ENCODE peak calls at places on chromosome 20, in five cellular contexts. O is GM12878, H is HepG2, Q is H1, Y is NT2/D1. B is an unnamed sample.

GRCh38 chr20:8272758-8273157 is 140.7 kb downstream of the PLCB1 start:
- DNase-seq in Q (no peak), O (no peak), Y (no peak), H (no peak), B (no peak)

GRCh38 chr20:34881689-34882088 is 5.3 kb downstream of the ACSS2 start:
- DNase-seq in O (no peak), Q (no peak), Y (no peak), H (no peak), B (no peak)

GRCh38 chr20:44069203-44069931 is 117.6 kb downstream of the JPH2 start:
- DNase-seq in H (no peak), Y (no peak), O (peak; percentile 57), Q (no peak), B (no peak)

GRCh38 chr20:24039196-24039595 is 50.6 kb upstream of the GGTLC1 start:
- DNase-seq in H (no peak), Y (no peak), Q (no peak), O (no peak), B (no peak)

GRCh38 chr20:32764000-32764960 is 2.1 kb downstream of the DNMT3B start:
- DNase-seq in H (no peak), Y (peak; percentile 80), Q (peak; percentile 89), O (no peak), B (no peak)

GRCh38 chr20:9514072-9514460 is 324 bp upstream of the LAMP5 start:
- DNase-seq in O (no peak), H (no peak), Y (no peak), Q (no peak), B (no peak)

GRCh38 chr20:50323209-50323608 is 132.6 kb downstream of the CEBPB start:
- DNase-seq in Q (no peak), Y (no peak), H (no peak), O (no peak), B (no peak)

GRCh38 chr20:1430004-1430451 is 36.6 kb downstream of the NSFL1C start:
- DNase-seq in Q (no peak), O (no peak), Y (no peak), H (no peak), B (no peak)

GRCh38 chr20:63701329-63702035 is 5.0 kb downstream of the TNFRSF6B start:
- DNase-seq in Y (no peak), Q (no peak), H (no peak), O (no peak), B (peak; percentile 4)

GRCh38 chr20:20017001-20017851 is at the start of gene NAA20:
- DNase-seq in H (peak; percentile 94), O (peak; percentile 45), Q (peak; percentile 89), Y (peak; percentile 85), B (peak; percentile 94)

GRCh38 chr20:31476648-31477220 is 1.6 kb downstream of the REM1 start:
- DNase-seq in H (no peak), Y (no peak), Q (no peak), O (no peak), B (no peak)

GRCh38 chr20:52454660-52455059 is 263.1 kb upstream of the ZFP64 start:
- DNase-seq in H (no peak), Q (no peak), Y (no peak), O (no peak), B (no peak)

GRCh38 chr20:49636447-49636846 is 68.5 kb upstream of the PTGIS start:
- DNase-seq in Q (no peak), Y (no peak), H (no peak), O (no peak), B (no peak)

GRCh38 chr20:14632906-14633305 is 295.5 kb upstream of the FLRT3 start:
- DNase-seq in Y (no peak), Q (no peak), O (no peak), H (peak; percentile 20), B (no peak)

GRCh38 chr20:25090492-25091429 is 8.8 kb upstream of the VSX1 start:
- DNase-seq in Y (no peak), H (no peak), O (peak; percentile 27), Q (no peak), B (no peak)

GRCh38 chr20:32524871-32525501 is 60.1 kb downstream of the NOL4L start:
- DNase-seq in H (no peak), O (no peak), Q (no peak), Y (no peak), B (no peak)

GRCh38 chr20:5222919-5223634 is 93.7 kb downstream of the PROKR2 start:
- DNase-seq in H (peak; percentile 67), O (peak; percentile 13), Y (peak; percentile 32), Q (peak; percentile 13), B (peak; percentile 62)

GRCh38 chr20:64133951-64134407 is 26.6 kb upstream of the NPBWR2 start:
- DNase-seq in Y (no peak), Q (no peak), H (no peak), O (no peak), B (no peak)

GRCh38 chr20:16608265-16608636 is 35.0 kb upstream of the KIF16B start:
- DNase-seq in Y (no peak), Q (no peak), O (no peak), H (no peak), B (no peak)

GRCh38 chr20:47489448-47489872 is 12.2 kb upstream of the NCOA3 start:
- DNase-seq in O (no peak), H (no peak), Q (no peak), Y (no peak), B (no peak)

GRCh38 chr20:31590717-31591225 is 14.3 kb upstream of the ID1 start:
- DNase-seq in H (no peak), Q (no peak), Y (no peak), O (no peak), B (no peak)

GRCh38 chr20:20411382-20411781 is 43.5 kb downstream of the INSM1 start:
- DNase-seq in O (no peak), H (no peak), Q (no peak), Y (no peak), B (no peak)

GRCh38 chr20:25020345-25020744 is 27.8 kb upstream of the APMAP start:
- DNase-seq in Q (no peak), H (no peak), Y (no peak), O (no peak), B (no peak)

GRCh38 chr20:25459916-25460590 is 52.6 kb downstream of the GINS1 start:
- DNase-seq in Q (no peak), O (no peak), Y (no peak), H (no peak), B (no peak)

GRCh38 chr20:32972181-32973076 is 31.8 kb downstream of the SUN5 start:
- DNase-seq in H (no peak), O (peak; percentile 91), Q (no peak), Y (no peak), B (no peak)

GRCh38 chr20:38870733-38871559 is 55.3 kb upstream of the FAM83D start:
- DNase-seq in Q (no peak), H (no peak), Y (no peak), O (no peak), B (no peak)

GRCh38 chr20:17635846-17636245 is 46.2 kb downstream of the RRBP1 start:
- DNase-seq in Q (no peak), Y (no peak), O (no peak), H (no peak), B (no peak)
- TF ChIP-seq SUZ12 in Q (no peak), Y (no peak), O (no peak), H (no peak), B (no peak)

GRCh38 chr20:17609978-17610377 is 40.1 kb downstream of the DSTN start:
- DNase-seq in Q (no peak), H (no peak), O (no peak), Y (no peak), B (no peak)
- TF ChIP-seq SUZ12 in Q (no peak), H (no peak), O (no peak), Y (no peak), B (no peak)

DNA sequence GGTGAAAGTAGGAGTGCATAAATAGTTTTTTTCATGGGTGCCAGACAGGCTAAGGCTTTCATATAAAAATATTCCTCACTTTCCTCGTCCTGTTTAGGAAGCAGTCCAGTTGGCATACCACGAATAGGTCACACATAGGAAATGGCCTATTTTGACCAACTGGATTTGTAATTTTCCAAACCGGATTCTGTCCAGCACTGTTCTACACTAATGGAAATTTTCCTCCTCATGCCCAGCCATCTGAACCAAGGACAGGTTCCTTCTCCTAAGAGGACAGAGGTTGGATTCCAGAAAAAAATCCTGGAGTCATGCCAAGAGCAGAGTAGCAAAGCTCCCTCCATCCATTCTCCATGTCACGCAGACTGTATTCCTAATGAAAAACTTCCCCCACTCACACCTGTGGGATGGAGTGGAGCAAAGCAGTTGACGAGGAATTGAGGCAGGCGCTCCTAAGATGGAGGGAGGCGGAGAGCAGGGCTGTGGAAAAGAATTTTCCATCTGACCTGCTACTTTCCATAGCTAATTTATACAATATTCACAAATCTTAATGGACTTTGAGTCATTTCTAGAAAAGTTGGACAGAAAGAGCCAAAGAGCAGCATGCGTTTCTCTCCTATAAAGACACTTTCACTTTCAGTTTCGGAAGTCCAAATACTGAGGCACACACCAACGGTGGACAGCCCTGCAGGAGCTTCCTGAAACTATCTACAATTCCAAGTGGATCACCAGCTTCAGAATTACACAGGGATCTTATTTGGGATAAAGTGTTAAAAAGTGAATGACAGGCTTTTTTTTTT is 43.3 kb downstream of the PANK2 start:
- DNase-seq in Y (no peak), Q (no peak), H (no peak), O (no peak), B (no peak)
- TF ChIP-seq SUZ12 in Y (no peak), Q (no peak), H (no peak), O (no peak), B (no peak)

GRCh38 chr20:61125536-61126180 is 126.4 kb upstream of the CDH4 start:
- DNase-seq in Q (no peak), O (no peak), H (no peak), Y (no peak), B (no peak)
- TF ChIP-seq SUZ12 in Q (no peak), O (no peak), H (no peak), Y (no peak), B (no peak)

GRCh38 chr20:37479925-37480691 is 40.9 kb upstream of the NNAT start:
- DNase-seq in Q (no peak), H (no peak), O (no peak), Y (no peak), B (no peak)

GRCh38 chr20:37480915-37481314 is 40.1 kb upstream of the NNAT start:
- DNase-seq in Y (no peak), Q (no peak), H (no peak), O (no peak), B (no peak)

GRCh38 chr20:37481610-37482009 is 39.4 kb upstream of the NNAT start:
- DNase-seq in O (no peak), H (no peak), Q (no peak), Y (no peak), B (no peak)

GRCh38 chr20:37475258-37475657 is 45.8 kb upstream of the NNAT start:
- DNase-seq in O (no peak), Y (no peak), Q (no peak), H (no peak), B (no peak)

GRCh38 chr20:37479275-37479674 is 41.8 kb upstream of the NNAT start:
- DNase-seq in O (no peak), Y (no peak), Q (no peak), H (no peak), B (no peak)
- TF ChIP-seq SUZ12 in O (no peak), Y (no peak), Q (no peak), H (no peak), B (no peak)

DNA sequence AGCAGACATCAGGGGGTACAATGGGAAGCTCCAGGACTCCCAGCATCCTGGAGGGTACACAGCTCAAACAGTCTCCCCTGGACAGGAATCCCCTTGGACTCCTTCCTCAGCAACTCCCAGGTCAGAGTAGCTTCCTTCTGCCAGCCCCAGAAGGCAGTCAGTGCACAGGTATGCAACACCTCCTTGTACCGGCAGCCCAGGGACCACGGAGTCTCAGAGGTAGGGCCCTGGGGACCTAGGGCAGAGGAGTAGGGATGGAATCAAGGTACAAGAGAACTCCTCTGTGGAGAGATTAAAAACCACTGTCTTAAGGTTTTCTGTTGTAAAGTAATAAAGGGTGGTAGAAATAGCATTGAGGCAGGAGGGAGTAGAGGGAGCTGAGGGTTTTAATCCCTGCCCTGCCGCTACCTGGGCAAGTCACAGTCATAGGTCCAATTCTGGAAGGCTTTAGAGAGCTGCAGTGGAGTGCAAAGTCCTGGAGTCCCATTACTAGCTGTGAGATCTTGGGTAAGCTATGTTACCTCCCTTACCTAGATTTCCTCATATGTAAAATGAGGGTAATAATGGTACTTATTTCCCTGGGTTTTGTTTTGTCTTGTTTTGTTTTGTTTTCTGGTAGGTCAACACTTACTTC is 7.4 kb downstream of the TP53TG5 start:
- DNase-seq in H (no peak), Q (no peak), O (no peak), Y (no peak), B (no peak)
- TF ChIP-seq SUZ12 in H (no peak), Q (no peak), O (no peak), Y (no peak), B (no peak)

B was measured in HEK293T.